ENCODE peak calls at places on chromosomes 12 and 14, in four cellular contexts. E is activated naive CD4-positive, alpha-beta T cell treated with anti-CD3 and anti-CD28 coated beads, Interleukin-2, amount 50 U/mL, for 16 hours; G is dorsolateral prefrontal cortex; O is neural progenitor cell. M is an unnamed sample.

GRCh38 chr12:39277416-39277815 is 165.5 kb downstream of the KIF21A start:
- DNase-seq in E (no peak), G (no peak), O (no peak), M (no peak)

GRCh38 chr14:68795602-68796417 is 2.9 kb upstream of the ZFP36L1 start:
- DNase-seq in E (peak; percentile 83), G (peak; percentile 65), O (peak; percentile 88), M (no peak)

GRCh38 chr12:95169368-95169767 is 47.9 kb downstream of the FGD6 start:
- DNase-seq in E (no peak), G (no peak), O (peak; percentile 4), M (no peak)

GRCh38 chr12:99916555-99916954 is 68.2 kb downstream of the ANKS1B start:
- DNase-seq in E (no peak), G (no peak), O (no peak), M (no peak)

GRCh38 chr14:77026166-77026929 is 2.2 kb downstream of the IRF2BPL start:
- DNase-seq in E (no peak), G (no peak), O (peak; percentile 52), M (no peak)

GRCh38 chr14:53151867-53152626 is 1.1 kb downstream of the DDHD1 start:
- DNase-seq in E (peak; percentile 70), G (peak; percentile 54), O (peak; percentile 61), M (peak; percentile 52)

GRCh38 chr14:52706286-52706685 is 714 bp upstream of the PSMC6 start:
- DNase-seq in E (peak; percentile 38), G (no peak), O (no peak), M (no peak)

GRCh38 chr12:109595321-109595902 is 21.8 kb downstream of the MVK start:
- DNase-seq in E (no peak), G (no peak), O (no peak), M (no peak)

GRCh38 chr12:79983969-79984629 is 49.2 kb upstream of the PPP1R12A start:
- DNase-seq in E (no peak), G (no peak), O (peak; percentile 42), M (no peak)

GRCh38 chr12:108694812-108695278 is 36.5 kb downstream of the CORO1C start:
- DNase-seq in E (peak; percentile 21), G (no peak), O (no peak), M (no peak)

GRCh38 chr12:15633201-15633600 is 156.0 kb downstream of the EPS8 start:
- DNase-seq in E (no peak), G (no peak), O (no peak), M (no peak)